ENCODE peak calls at places on chromosomes 11 and 22, in five cellular contexts. X is OCI-LY7, A is WTC11, K is brain microvascular endothelial cell, N is lower lobe of right lung. I is an unnamed sample.

GRCh38 chr22:17483670-17484372 is 79.5 kb upstream of the SLC25A18 start:
- DNase-seq in N (no peak), K (no peak), A (no peak), X (peak), I (no peak)

GRCh38 chr22:44360686-44361381 is 48.1 kb upstream of the SHISAL1 start:
- DNase-seq in X (no peak), K (peak), A (no peak), N (peak), I (no peak)

GRCh38 chr11:34988294-34989255 is 72.2 kb downstream of the PDHX start:
- DNase-seq in K (peak), X (no peak), N (no peak), A (no peak), I (peak)

GRCh38 chr11:67178878-67179277 is 59.8 kb downstream of the KDM2A start:
- DNase-seq in K (no peak), N (no peak), A (no peak), X (no peak), I (no peak)

GRCh38 chr11:14386895-14387480 is 28.0 kb upstream of the RRAS2 start:
- DNase-seq in A (peak), N (no peak), X (no peak), K (peak), I (no peak)

GRCh38 chr11:113896156-113896879 is 8.3 kb upstream of the HTR3B start:
- DNase-seq in A (peak), K (peak), X (peak), N (no peak), I (peak)

GRCh38 chr22:49734882-49735281 is 92.8 kb downstream of the BRD1 start:
- DNase-seq in N (no peak), K (no peak), X (no peak), A (no peak), I (no peak)

GRCh38 chr11:129314381-129314780 is 61.3 kb upstream of the BARX2 start:
- DNase-seq in K (no peak), A (no peak), X (no peak), N (no peak), I (no peak)

GRCh38 chr11:3615998-3616397 is 25.8 kb downstream of the ART5 start:
- DNase-seq in X (no peak), N (no peak), A (no peak), K (no peak), I (no peak)

GRCh38 chr11:76030973-76031590 is 175.2 kb downstream of the WNT11 start:
- DNase-seq in A (no peak), X (no peak), N (no peak), K (peak), I (no peak)

GRCh38 chr11:46120711-46121327 is 435 bp downstream of the PHF21A start:
- DNase-seq in N (peak), K (peak), X (peak), A (peak), I (no peak)

GRCh38 chr11:87859583-87859982 is 315.7 kb downstream of the RAB38 start:
- DNase-seq in A (no peak), N (no peak), K (no peak), X (no peak), I (no peak)

DNA sequence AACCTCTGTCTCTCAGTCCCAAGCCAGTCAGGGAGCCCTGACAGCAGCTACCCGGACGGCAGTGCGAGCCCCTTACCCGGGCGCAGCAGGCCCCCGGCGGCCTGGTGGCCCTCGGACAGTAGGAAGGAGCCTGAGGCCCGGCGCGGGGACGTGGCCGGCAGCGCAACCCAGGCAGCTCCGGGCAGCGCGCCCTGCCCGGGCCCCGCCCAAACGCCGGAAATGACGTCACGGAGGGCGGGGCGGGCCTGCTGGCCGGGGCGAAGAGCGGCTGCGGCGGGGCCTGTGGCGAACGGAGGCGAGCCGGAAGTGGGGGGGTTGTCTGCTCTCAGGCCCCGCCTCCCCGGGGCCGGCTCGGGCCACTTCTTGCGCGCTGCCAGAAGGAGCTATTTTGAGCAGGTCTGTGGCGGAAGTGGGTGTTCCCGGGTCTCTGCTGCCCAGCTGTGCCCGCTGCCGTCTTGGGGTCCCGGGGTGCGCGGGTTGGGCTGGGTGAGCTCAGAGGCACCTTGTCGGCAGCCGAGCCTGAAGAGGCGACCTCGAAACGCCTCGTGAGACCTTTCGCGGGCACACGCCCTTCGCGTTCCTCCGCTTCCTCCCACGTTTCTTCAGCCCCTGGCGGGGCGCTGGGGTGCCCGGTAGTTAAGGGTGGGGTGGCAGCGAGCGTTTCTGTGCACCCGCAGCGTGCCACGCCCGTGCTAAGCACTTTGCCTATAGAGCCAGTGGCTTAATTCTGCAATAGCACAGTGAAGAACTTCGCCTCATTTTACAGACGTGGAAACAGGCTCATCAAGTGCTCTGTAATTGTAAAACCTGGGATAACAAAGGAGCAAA is at the start of gene C11orf24:
- DNase-seq in A (peak), N (peak), K (peak), X (peak), I (peak)
- TF ChIP-seq CTCF in A (no peak), N (no peak), K (no peak), X (no peak), I (no peak)

DNA sequence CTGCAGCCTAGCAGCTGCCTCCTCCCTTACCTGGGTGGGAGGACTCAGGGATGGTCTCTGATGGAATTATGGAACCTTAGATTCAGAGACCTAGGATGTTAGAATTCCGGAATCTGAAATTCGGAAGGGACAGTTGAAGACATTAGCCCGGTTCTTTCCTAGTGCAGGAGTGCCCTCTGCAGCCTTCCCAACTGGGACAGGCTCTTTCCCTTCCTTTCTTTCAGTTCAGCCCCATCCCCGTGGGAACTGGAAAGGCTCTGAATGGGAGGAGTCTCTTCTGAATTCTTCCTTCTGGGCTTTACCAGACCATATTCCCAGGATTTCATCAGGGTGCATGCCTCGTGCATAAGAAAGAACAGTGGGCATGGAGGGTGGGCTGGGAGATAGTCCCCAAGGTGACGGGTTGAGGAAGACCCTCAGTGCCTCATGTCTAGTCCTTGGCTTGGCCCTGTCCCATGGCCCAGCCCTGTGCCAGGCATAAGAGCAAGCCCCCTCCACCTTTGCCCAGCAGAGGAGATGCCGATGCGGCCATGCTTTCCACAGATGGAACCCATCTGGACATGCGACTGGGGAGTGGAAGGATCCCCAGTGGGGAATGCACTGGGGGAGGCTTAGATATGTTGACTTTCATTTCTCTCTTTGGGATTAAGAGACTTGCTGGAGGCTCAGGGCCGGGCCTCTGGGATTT is 14.4 kb downstream of the DNAJB13 start:
- DNase-seq in K (no peak), A (no peak), N (no peak), X (no peak), I (peak)
- TF ChIP-seq CTCF in K (no peak), A (no peak), N (no peak), X (no peak), I (no peak)

GRCh38 chr22:42820075-42820763 is 36.9 kb downstream of the ARFGAP3 start:
- DNase-seq in N (no peak), K (peak), A (no peak), X (peak), I (no peak)
- TF ChIP-seq CTCF in N (peak), K (peak), A (peak), X (peak), I (no peak)

GRCh38 chr22:19058713-19059451 is 63.3 kb downstream of the DGCR2 start:
- DNase-seq in K (no peak), X (no peak), N (peak), A (no peak), I (peak)
- TF ChIP-seq CTCF in K (peak), X (peak), N (no peak), A (no peak), I (no peak)

GRCh38 chr22:43226368-43226979 is 39.5 kb upstream of the TTLL12 start:
- DNase-seq in A (peak), X (no peak), N (no peak), K (peak), I (no peak)
- TF ChIP-seq CTCF in A (no peak), X (no peak), N (no peak), K (peak), I (no peak)

DNA sequence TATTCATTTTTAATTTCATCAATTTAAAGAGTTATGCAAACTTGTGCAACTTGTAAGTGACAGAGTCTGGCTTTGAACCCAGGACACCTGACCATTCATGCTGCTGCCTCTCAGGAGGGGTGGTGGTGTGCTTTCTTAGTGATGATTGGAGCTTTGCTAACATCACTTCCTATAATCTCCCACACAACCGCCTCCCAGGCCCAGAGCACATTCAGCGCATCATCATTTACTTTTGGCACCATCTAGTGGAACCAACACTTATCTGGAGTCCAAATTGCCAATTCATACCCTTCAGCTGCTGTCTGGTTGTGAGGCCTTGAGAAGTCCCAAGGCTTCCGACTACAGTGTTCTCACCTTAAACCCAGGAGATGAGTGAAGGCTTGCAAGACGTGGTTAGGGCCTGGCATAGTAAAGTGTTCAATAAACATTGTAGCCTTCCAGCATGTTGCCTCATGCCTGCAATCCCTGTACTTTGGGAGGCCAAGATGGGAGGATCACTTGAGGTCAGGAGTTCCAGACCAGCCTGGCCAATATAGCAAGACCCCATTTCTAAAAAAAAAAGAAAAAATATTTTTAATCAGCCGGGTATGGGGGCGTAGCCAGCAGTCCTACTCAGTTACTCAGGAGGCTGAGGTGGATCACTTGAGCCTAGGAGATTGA is 1.1 kb upstream of the TTLL1 start:
- DNase-seq in N (peak), A (no peak), X (peak), K (peak), I (peak)
- TF ChIP-seq CTCF in N (peak), A (no peak), X (peak), K (peak), I (peak)